ENCODE peak calls at places on chromosomes 4 and X, in four cellular contexts. One of them, this sample, is unnamed. For H3K4me1, the result is how much of the 10 kb centered on the place peaks cover.

GRCh38 chrX:11273544-11273943 is 19.7 kb upstream of the AMELX start:
- DNase-seq in thoracic aorta: no peak
- DNase-seq in adipocyte: no peak
- DNase-seq in aorta: no peak
- DNase-seq in this sample: no peak

GRCh38 chrX:105190252-105190853 is 30.1 kb downstream of the TEX13A start:
- DNase-seq in adipocyte: peak
- DNase-seq in thoracic aorta: no peak
- DNase-seq in aorta: no peak
- DNase-seq in this sample: no peak

GRCh38 chrX:101958139-101958538 is 26.3 kb upstream of the ZMAT1 start:
- DNase-seq in thoracic aorta: no peak
- DNase-seq in aorta: no peak
- DNase-seq in adipocyte: peak
- DNase-seq in this sample: no peak

GRCh38 chrX:17474892-17475291 is 99.9 kb downstream of the NHS start:
- DNase-seq in thoracic aorta: no peak
- DNase-seq in adipocyte: no peak
- DNase-seq in aorta: no peak
- DNase-seq in this sample: no peak

GRCh38 chr4:68904786-68905185 is 46.8 kb downstream of the UGT2A3 start:
- DNase-seq in thoracic aorta: no peak
- DNase-seq in aorta: no peak
- DNase-seq in adipocyte: no peak
- DNase-seq in this sample: no peak

GRCh38 chr4:38076153-38076669 is 116.0 kb downstream of the PTTG2 start:
- DNase-seq in aorta: no peak
- DNase-seq in thoracic aorta: no peak
- DNase-seq in adipocyte: no peak
- DNase-seq in this sample: no peak

GRCh38 chr4:146343199-146343598 is 128.9 kb downstream of the REELD1 start:
- DNase-seq in adipocyte: no peak
- DNase-seq in aorta: no peak
- DNase-seq in thoracic aorta: no peak
- DNase-seq in this sample: no peak

GRCh38 chr4:3531306-3531886 is 826 bp downstream of the LRPAP1 start:
- DNase-seq in thoracic aorta: no peak
- DNase-seq in aorta: no peak
- DNase-seq in adipocyte: peak
- DNase-seq in this sample: no peak

GRCh38 chrX:3360881-3361280 is 14.4 kb upstream of the MXRA5 start:
- DNase-seq in thoracic aorta: no peak
- DNase-seq in aorta: no peak
- DNase-seq in adipocyte: no peak
- DNase-seq in this sample: no peak

GRCh38 chr4:109921384-109921808 is 8.7 kb downstream of the EGF start:
- DNase-seq in thoracic aorta: no peak
- DNase-seq in aorta: no peak
- DNase-seq in adipocyte: peak
- DNase-seq in this sample: no peak

GRCh38 chrX:13955975-13956374 is 73.7 kb downstream of the GEMIN8 start:
- DNase-seq in aorta: no peak
- DNase-seq in thoracic aorta: no peak
- DNase-seq in adipocyte: no peak
- DNase-seq in this sample: no peak

GRCh38 chrX:154734101-154734781 is 16.6 kb downstream of the GAB3 start:
- DNase-seq in aorta: peak
- DNase-seq in adipocyte: peak
- DNase-seq in thoracic aorta: no peak
- DNase-seq in this sample: peak

GRCh38 chr4:54499308-54500074 is 158.3 kb upstream of the KIT start:
- DNase-seq in thoracic aorta: no peak
- DNase-seq in aorta: no peak
- DNase-seq in adipocyte: peak
- DNase-seq in this sample: no peak

GRCh38 chr4:155773196-155773800 is 14.5 kb downstream of the GUCY1B1 start:
- DNase-seq in aorta: no peak
- DNase-seq in thoracic aorta: no peak
- DNase-seq in adipocyte: no peak
- DNase-seq in this sample: no peak

GRCh38 chr4:74127745-74128144 is 28.8 kb upstream of the CXCL2 start:
- DNase-seq in thoracic aorta: no peak
- DNase-seq in adipocyte: no peak
- DNase-seq in aorta: no peak
- DNase-seq in this sample: no peak

GRCh38 chr4:76697129-76697803 is 200.7 kb downstream of the SOWAHB start:
- DNase-seq in thoracic aorta: no peak
- DNase-seq in aorta: no peak
- DNase-seq in adipocyte: no peak
- DNase-seq in this sample: no peak

GRCh38 chr4:74021617-74022016 is 16.9 kb downstream of the CXCL3 start:
- DNase-seq in aorta: no peak
- DNase-seq in adipocyte: no peak
- DNase-seq in thoracic aorta: no peak
- DNase-seq in this sample: no peak

GRCh38 chr4:163393471-163393870 is 49.8 kb downstream of the NPY5R start:
- DNase-seq in thoracic aorta: no peak
- DNase-seq in adipocyte: no peak
- DNase-seq in aorta: no peak
- DNase-seq in this sample: no peak

GRCh38 chr4:141731481-141731880 is 95.1 kb downstream of the IL15 start:
- DNase-seq in aorta: no peak
- DNase-seq in adipocyte: no peak
- DNase-seq in thoracic aorta: no peak
- DNase-seq in this sample: no peak

GRCh38 chr4:187289371-187289770 is 565.7 kb upstream of the FAT1 start:
- DNase-seq in aorta: no peak
- DNase-seq in adipocyte: peak
- DNase-seq in thoracic aorta: no peak
- DNase-seq in this sample: no peak

GRCh38 chrX:34509394-34509793 is 147.7 kb downstream of the TMEM47 start:
- DNase-seq in thoracic aorta: no peak
- DNase-seq in aorta: no peak
- DNase-seq in adipocyte: no peak
- DNase-seq in this sample: no peak

GRCh38 chr4:92952426-92952825 is 648.7 kb downstream of the GRID2 start:
- DNase-seq in thoracic aorta: no peak
- DNase-seq in aorta: no peak
- DNase-seq in adipocyte: no peak
- DNase-seq in this sample: no peak

GRCh38 chrX:54785901-54786300 is 12.2 kb downstream of the ITIH6 start:
- DNase-seq in aorta: no peak
- DNase-seq in thoracic aorta: no peak
- DNase-seq in adipocyte: peak
- DNase-seq in this sample: no peak

GRCh38 chrX:69203367-69204037 is 38.2 kb upstream of the PJA1 start:
- DNase-seq in aorta: peak
- DNase-seq in thoracic aorta: no peak
- DNase-seq in adipocyte: no peak
- DNase-seq in this sample: no peak

GRCh38 chr4:142372570-142373300 is 473.4 kb downstream of the INPP4B start:
- DNase-seq in aorta: no peak
- DNase-seq in thoracic aorta: no peak
- DNase-seq in adipocyte: peak
- DNase-seq in this sample: no peak

GRCh38 chr4:146415829-146416228 is 105.9 kb downstream of the SLC10A7 start:
- DNase-seq in thoracic aorta: no peak
- DNase-seq in aorta: no peak
- DNase-seq in adipocyte: no peak
- DNase-seq in this sample: no peak

GRCh38 chr4:77465271-77465670 is 140.3 kb upstream of the CXCL13 start:
- DNase-seq in thoracic aorta: no peak
- DNase-seq in aorta: no peak
- DNase-seq in adipocyte: peak
- DNase-seq in this sample: no peak

GRCh38 chr4:9980898-9981297 is 40.4 kb downstream of the SLC2A9 start:
- DNase-seq in aorta: no peak
- DNase-seq in adipocyte: no peak
- DNase-seq in thoracic aorta: no peak
- DNase-seq in this sample: no peak

GRCh38 chr4:42653606-42654560 is 3.0 kb downstream of the ATP8A1 start:
- DNase-seq in thoracic aorta: no peak
- DNase-seq in aorta: no peak
- DNase-seq in adipocyte: no peak
- DNase-seq in this sample: no peak

GRCh38 chr4:42646013-42646784 is 10.7 kb downstream of the ATP8A1 start:
- DNase-seq in adipocyte: no peak
- DNase-seq in thoracic aorta: no peak
- DNase-seq in aorta: no peak
- DNase-seq in this sample: no peak

GRCh38 chr4:42654606-42655005 is 2.3 kb downstream of the ATP8A1 start:
- DNase-seq in thoracic aorta: no peak
- DNase-seq in adipocyte: peak
- DNase-seq in aorta: no peak
- DNase-seq in this sample: no peak

GRCh38 chr4:42646999-42647541 is 9.8 kb downstream of the ATP8A1 start:
- DNase-seq in thoracic aorta: no peak
- DNase-seq in adipocyte: no peak
- DNase-seq in aorta: no peak
- DNase-seq in this sample: no peak

GRCh38 chr4:42649870-42650269 is 7.0 kb downstream of the ATP8A1 start:
- DNase-seq in adipocyte: no peak
- DNase-seq in aorta: no peak
- DNase-seq in thoracic aorta: no peak
- DNase-seq in this sample: no peak
- H3K4me1 ChIP-seq in adipocyte: under half
- H3K4me1 ChIP-seq in aorta: under half
- H3K4me1 ChIP-seq in thoracic aorta: under half
- H3K4me1 ChIP-seq in this sample: under half

GRCh38 chr4:80465238-80465637 is 129.7 kb downstream of the CFAP299 start:
- DNase-seq in thoracic aorta: no peak
- DNase-seq in aorta: no peak
- DNase-seq in adipocyte: peak
- DNase-seq in this sample: no peak

GRCh38 chr4:80463509-80463908 is 128.0 kb downstream of the CFAP299 start:
- DNase-seq in adipocyte: no peak
- DNase-seq in aorta: no peak
- DNase-seq in thoracic aorta: no peak
- DNase-seq in this sample: no peak

GRCh38 chr4:80461412-80461811 is 125.9 kb downstream of the CFAP299 start:
- DNase-seq in thoracic aorta: no peak
- DNase-seq in adipocyte: no peak
- DNase-seq in aorta: no peak
- DNase-seq in this sample: no peak

GRCh38 chr4:80459918-80460473 is 124.5 kb downstream of the CFAP299 start:
- DNase-seq in aorta: no peak
- DNase-seq in thoracic aorta: no peak
- DNase-seq in adipocyte: no peak
- DNase-seq in this sample: no peak

DNA sequence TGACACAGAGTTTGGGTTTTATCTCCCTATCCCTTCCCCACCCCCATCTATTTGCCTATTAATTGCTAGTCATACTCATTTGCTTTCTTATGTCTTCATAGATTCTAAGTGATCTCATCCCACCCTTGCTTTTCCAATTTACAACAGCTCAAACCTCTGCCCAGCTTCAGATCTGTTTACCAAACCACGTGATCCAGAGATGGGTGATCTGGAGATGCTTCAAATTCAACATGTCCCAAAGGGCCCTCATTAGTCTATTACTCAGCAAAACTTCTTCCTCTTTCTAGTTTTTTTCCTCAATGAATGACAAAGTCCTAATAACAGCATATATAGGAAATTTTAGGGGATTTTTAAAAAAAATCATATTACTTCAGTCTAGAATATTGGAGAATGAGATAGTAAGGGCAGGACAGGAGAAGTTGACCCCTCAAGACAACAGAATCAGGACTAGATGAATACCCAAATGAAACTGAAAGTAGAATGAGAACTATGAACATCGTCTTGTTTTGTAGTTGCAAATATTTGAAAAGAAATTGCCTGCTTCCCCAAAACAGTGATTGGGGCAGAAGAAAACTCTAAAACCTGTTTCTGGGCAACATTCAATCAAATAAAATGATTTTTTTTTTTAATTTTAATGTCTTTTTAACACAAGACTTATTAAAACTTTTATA is 127.1 kb downstream of the CFAP299 start:
- DNase-seq in aorta: no peak
- DNase-seq in adipocyte: no peak
- DNase-seq in thoracic aorta: no peak
- DNase-seq in this sample: no peak
- H3K4me3 ChIP-seq in aorta: no peak
- H3K4me3 ChIP-seq in adipocyte: peak
- H3K4me3 ChIP-seq in thoracic aorta: peak
- H3K4me3 ChIP-seq in this sample: peak

DNA sequence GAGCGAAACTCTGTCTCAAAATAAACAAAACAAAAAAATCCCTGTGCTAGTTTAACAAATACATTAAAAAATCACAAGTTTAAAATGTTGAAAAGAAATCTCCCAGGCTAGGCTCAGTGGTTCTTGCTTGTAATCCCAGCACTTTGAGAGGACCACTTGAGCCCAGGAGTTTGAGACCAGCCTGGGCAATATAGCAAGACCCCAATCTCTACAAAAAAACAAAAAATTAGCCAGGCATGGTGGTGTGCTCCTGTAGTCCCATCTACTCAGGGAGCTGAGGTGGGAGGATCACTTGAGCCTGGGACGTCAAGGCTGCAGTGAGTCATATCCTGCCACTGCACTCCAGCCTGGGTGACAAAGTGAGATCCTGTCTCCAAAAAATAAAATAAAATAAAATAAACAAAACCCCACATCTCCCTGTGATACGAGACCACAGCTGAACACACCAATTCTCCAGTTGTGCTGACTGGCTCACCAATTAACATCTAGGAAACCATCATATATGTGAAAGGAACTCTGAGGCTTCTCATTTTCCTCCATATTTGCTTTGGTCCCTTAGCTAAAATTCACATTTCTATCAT is 7.3 kb downstream of the RPS4X start:
- DNase-seq in adipocyte: peak
- DNase-seq in aorta: peak
- DNase-seq in thoracic aorta: peak
- DNase-seq in this sample: no peak
- H3K4me1 ChIP-seq in adipocyte: half or more
- H3K4me1 ChIP-seq in aorta: under half
- H3K4me1 ChIP-seq in thoracic aorta: under half
- H3K4me1 ChIP-seq in this sample: under half

GRCh38 chr4:104073245-104073644 is 353.5 kb upstream of the TACR3 start:
- DNase-seq in adipocyte: no peak
- DNase-seq in thoracic aorta: no peak
- DNase-seq in aorta: no peak
- DNase-seq in this sample: no peak
- H3K4me3 ChIP-seq in adipocyte: no peak
- H3K4me3 ChIP-seq in thoracic aorta: no peak
- H3K4me3 ChIP-seq in aorta: no peak
- H3K4me3 ChIP-seq in this sample: no peak

DNA sequence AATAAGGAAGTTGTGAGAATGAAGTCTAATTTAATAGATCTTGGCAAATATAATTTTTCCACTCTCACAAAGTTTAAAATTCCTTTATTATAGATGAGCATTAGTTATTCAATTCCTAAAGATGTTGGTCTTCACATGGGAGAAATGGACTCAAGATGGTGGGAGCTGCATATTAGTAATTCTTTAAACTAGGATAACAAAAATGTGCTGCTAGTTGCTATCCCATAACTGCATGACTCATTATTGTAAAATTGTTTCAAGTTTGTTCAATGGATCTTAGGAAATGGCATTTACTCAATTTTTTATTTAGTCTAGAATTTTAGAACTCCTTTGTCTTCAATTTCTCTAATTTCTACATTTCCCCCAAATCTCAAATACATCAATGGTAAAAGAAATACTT is 155.8 kb downstream of the ATP10D start:
- DNase-seq in thoracic aorta: no peak
- DNase-seq in aorta: no peak
- DNase-seq in adipocyte: peak
- DNase-seq in this sample: no peak
- H3K4me1 ChIP-seq in thoracic aorta: under half
- H3K4me1 ChIP-seq in aorta: under half
- H3K4me1 ChIP-seq in adipocyte: under half
- H3K4me1 ChIP-seq in this sample: under half

This sample was measured in effector memory CD4-positive, alpha-beta T cell.